ENCODE peak calls at places on chromosome 9, in four cellular contexts. H is HepG2, S is A549, T is H1. E is an unnamed sample.

GRCh38 chr9:2216591-2216990 is 201.4 kb downstream of the SMARCA2 start:
- DNase-seq in H (no peak), S (no peak), T (no peak), E (no peak)

GRCh38 chr9:123983047-123983446 is 28.5 kb upstream of the LHX2 start:
- DNase-seq in H (no peak), S (no peak), T (no peak), E (no peak)

GRCh38 chr9:137423001-137423809 is at the start of the genes EXD3 and NOXA1:
- DNase-seq in H (peak; percentile 81), S (peak; percentile 55), T (peak; percentile 68), E (peak; percentile 100)

GRCh38 chr9:124897570-124898460 is 35.9 kb downstream of the ARPC5L start:
- DNase-seq in H (peak; percentile 91), S (no peak), T (no peak), E (no peak)

GRCh38 chr9:110994771-110995241 is 43.5 kb downstream of the LPAR1 start:
- DNase-seq in H (no peak), S (no peak), T (no peak), E (no peak)

GRCh38 chr9:3410461-3410860 is 115.3 kb downstream of the RFX3 start:
- DNase-seq in H (no peak), S (no peak), T (no peak), E (no peak)

GRCh38 chr9:69218166-69218565 is 44.1 kb downstream of the TJP2 start:
- DNase-seq in H (no peak), S (no peak), T (no peak), E (no peak)

GRCh38 chr9:21965401-21965951 is 28.7 kb downstream of the CDKN2A start:
- DNase-seq in H (peak; percentile 45), S (no peak), T (no peak), E (peak; percentile 80)

GRCh38 chr9:72022846-72023245 is 37.6 kb downstream of the C9orf57 start:
- DNase-seq in H (no peak), S (no peak), T (no peak), E (no peak)

GRCh38 chr9:84711936-84712335 is 42.4 kb downstream of the NTRK2 start:
- DNase-seq in H (no peak), S (no peak), T (no peak), E (peak; percentile 16)

GRCh38 chr9:91943447-91943846 is 6.6 kb downstream of the ROR2 start:
- DNase-seq in H (no peak), S (no peak), T (no peak), E (no peak)

GRCh38 chr9:127785023-127785932 is 556 bp upstream of the CDK9 start:
- DNase-seq in H (peak; percentile 51), S (peak; percentile 92), T (no peak), E (peak; percentile 97)

GRCh38 chr9:13282998-13283397 is 3.5 kb upstream of the MPDZ start:
- DNase-seq in H (no peak), S (no peak), T (no peak), E (no peak)

GRCh38 chr9:75683591-75683990 is 206.9 kb upstream of the PCSK5 start:
- DNase-seq in H (no peak), S (no peak), T (no peak), E (no peak)

GRCh38 chr9:91212592-91213243 is 149.0 kb downstream of the AUH start:
- DNase-seq in H (no peak), S (no peak), T (no peak), E (no peak)

GRCh38 chr9:122821278-122821952 is 7.0 kb downstream of the PDCL start:
- DNase-seq in H (no peak), S (no peak), T (no peak), E (no peak)

GRCh38 chr9:98848450-98849149 is 41.1 kb downstream of the GALNT12 start:
- DNase-seq in H (peak; percentile 97), S (peak; percentile 83), T (peak; percentile 83), E (peak; percentile 82)

GRCh38 chr9:79638806-79639205 is 67.0 kb downstream of the TLE4 start:
- DNase-seq in H (no peak), S (no peak), T (no peak), E (no peak)

GRCh38 chr9:115232375-115232774 is 114.4 kb upstream of the TNC start:
- DNase-seq in H (no peak), S (no peak), T (no peak), E (no peak)

GRCh38 chr9:84670106-84670800 is 724 bp downstream of the NTRK2 start:
- DNase-seq in H (no peak), S (no peak), T (no peak), E (peak; percentile 60)

GRCh38 chr9:121718063-121718462 is 66.6 kb downstream of the DAB2IP start:
- DNase-seq in H (no peak), S (no peak), T (no peak), E (peak; percentile 81)

GRCh38 chr9:128124873-128125574 is 2.5 kb downstream of the PTGES2 start:
- DNase-seq in H (peak; percentile 57), S (peak; percentile 33), T (peak; percentile 66), E (peak; percentile 58)

GRCh38 chr9:6870149-6870548 is 112.4 kb downstream of the KDM4C start:
- DNase-seq in H (no peak), S (no peak), T (no peak), E (no peak)

GRCh38 chr9:116643691-116644090 is 43.4 kb upstream of the TRIM32 start:
- DNase-seq in H (no peak), S (no peak), T (no peak), E (no peak)

GRCh38 chr9:12666813-12667212 is 26.4 kb upstream of the TYRP1 start:
- DNase-seq in H (peak; percentile 2), S (no peak), T (no peak), E (no peak)

GRCh38 chr9:112751059-112751795 is 667 bp downstream of the SNX30 start:
- DNase-seq in H (peak; percentile 78), S (peak; percentile 64), T (peak; percentile 25), E (peak; percentile 74)

GRCh38 chr9:93132946-93133640 is 958 bp downstream of the NINJ1 start:
- DNase-seq in H (peak; percentile 72), S (peak; percentile 42), T (no peak), E (no peak)

GRCh38 chr9:22067196-22067595 is 58.1 kb upstream of the CDKN2B start:
- DNase-seq in H (no peak), S (no peak), T (no peak), E (no peak)

GRCh38 chr9:76654575-76654974 is 109.7 kb upstream of the PCA3 start:
- DNase-seq in H (no peak), S (no peak), T (no peak), E (no peak)

GRCh38 chr9:137305060-137305787 is 3.2 kb upstream of the NRARP start:
- DNase-seq in H (no peak), S (no peak), T (no peak), E (peak; percentile 48)

GRCh38 chr9:69380811-69381210 is 55.8 kb downstream of the ENTREP1 start:
- DNase-seq in H (no peak), S (no peak), T (no peak), E (no peak)

GRCh38 chr9:114072181-114073140 is 5.6 kb downstream of the AMBP start:
- DNase-seq in H (no peak), S (no peak), T (no peak), E (no peak)

GRCh38 chr9:111263116-111263515 is 66.9 kb downstream of the OR2K2 start:
- DNase-seq in H (no peak), S (no peak), T (no peak), E (no peak)

GRCh38 chr9:34089311-34089710 is 37.2 kb downstream of the DCAF12 start:
- DNase-seq in H (no peak), S (no peak), T (no peak), E (no peak)

GRCh38 chr9:2722715-2723114 is 5.4 kb downstream of the KCNV2 start:
- DNase-seq in H (peak; percentile 7), S (no peak), T (no peak), E (peak; percentile 34)

GRCh38 chr9:106960238-106960637 is 97.3 kb downstream of the ZNF462 start:
- DNase-seq in H (no peak), S (no peak), T (no peak), E (no peak)
- TF ChIP-seq CHD2 in H (no peak), S (no peak), T (no peak), E (no peak)

DNA sequence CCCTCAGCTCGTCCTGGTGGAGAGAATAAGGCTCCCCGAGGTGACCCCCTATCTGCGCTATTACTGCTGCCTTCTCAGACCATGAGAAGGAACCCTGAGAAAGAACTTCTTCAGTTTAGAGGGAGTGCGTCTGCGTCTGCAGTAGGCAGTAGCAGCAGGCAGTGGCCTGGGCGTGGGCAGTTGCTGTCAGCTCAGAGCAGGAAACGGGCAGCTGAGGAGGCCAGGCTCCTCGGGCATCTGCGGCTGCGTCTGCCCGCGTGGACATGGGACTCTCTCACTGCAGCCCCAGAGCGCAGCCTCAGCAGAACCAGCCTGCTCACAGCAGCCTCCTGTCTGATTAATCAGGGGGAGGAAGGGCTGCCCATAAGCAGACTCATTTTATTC is 49.8 kb upstream of the FCN1 start:
- DNase-seq in H (no peak), S (no peak), T (no peak), E (peak; percentile 60)
- TF ChIP-seq CHD2 in H (no peak), S (no peak), T (no peak), E (no peak)

GRCh38 chr9:35673132-35673997 is at the start of gene CA9:
- DNase-seq in H (peak; percentile 25), S (peak; percentile 46), T (no peak), E (no peak)
- TF ChIP-seq CHD2 in H (no peak), S (no peak), T (no peak), E (no peak)

GRCh38 chr9:81052846-81053245 is 636.5 kb downstream of the TLE1 start:
- DNase-seq in H (no peak), S (no peak), T (no peak), E (no peak)
- TF ChIP-seq CHD2 in H (no peak), S (no peak), T (no peak), E (no peak)

GRCh38 chr9:38229123-38229829 is 160.2 kb upstream of the SHB start:
- DNase-seq in H (no peak), S (no peak), T (no peak), E (no peak)
- TF ChIP-seq CHD2 in H (no peak), S (no peak), T (no peak), E (no peak)

GRCh38 chr9:129752915-129753724 is at the start of gene PTGES:
- DNase-seq in H (no peak), S (peak; percentile 91), T (no peak), E (peak; percentile 86)

GRCh38 chr9:129749575-129749974 is 3.3 kb downstream of the PTGES start:
- DNase-seq in H (no peak), S (no peak), T (no peak), E (no peak)

GRCh38 chr9:129751841-129752801 is 721 bp downstream of the PTGES start:
- DNase-seq in H (no peak), S (no peak), T (no peak), E (peak; percentile 71)

GRCh38 chr9:129748249-129748648 is 4.6 kb downstream of the PTGES start:
- DNase-seq in H (no peak), S (no peak), T (no peak), E (no peak)

GRCh38 chr9:129750010-129750409 is 2.8 kb downstream of the PTGES start:
- DNase-seq in H (no peak), S (no peak), T (no peak), E (no peak)
- TF ChIP-seq CHD2 in H (no peak), S (no peak), T (no peak), E (no peak)

DNA sequence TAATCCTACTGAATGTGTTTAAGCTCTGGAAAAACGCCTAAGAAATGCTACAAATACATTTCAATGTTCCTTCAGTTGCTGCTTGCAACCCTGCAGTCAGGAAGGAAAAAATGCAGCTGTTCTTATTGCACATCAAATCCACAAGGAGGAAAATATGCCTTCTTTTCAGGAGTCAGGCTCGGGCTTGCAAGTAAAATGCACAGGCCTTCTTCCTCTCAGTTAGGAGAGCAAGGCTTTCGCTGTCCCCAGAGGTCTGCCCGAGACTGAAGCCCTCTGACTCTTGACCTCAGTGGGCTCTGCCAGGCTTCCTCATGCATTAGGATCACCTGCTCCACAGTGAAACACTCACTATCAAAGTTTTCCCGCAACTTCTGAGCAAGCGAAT is 909 bp upstream of the SHC3 start:
- DNase-seq in H (no peak), S (no peak), T (no peak), E (no peak)
- TF ChIP-seq CHD2 in H (no peak), S (no peak), T (no peak), E (no peak)

E was measured in SK-N-SH.